ENCODE peak calls at places on chromosome 13, in nine cellular contexts. O is caudate nucleus, T is H7, D is cardiac fibroblast, H is Calu3, J is SW480, I is RWPE1, Q is RPMI7951, L is T-helper 2 cell. G is an unnamed sample.

GRCh38 chr13:112873851-112874750 is 94.9 kb upstream of the MCF2L start:
- DNase-seq in Q (peak; percentile 39), O (peak; percentile 42), D (peak; percentile 70), I (peak; percentile 34), T (peak; percentile 97), J (no peak), H (peak; percentile 61), L (no peak), G (peak; percentile 92)

GRCh38 chr13:23701191-23701590 is 131.0 kb downstream of the TNFRSF19 start:
- DNase-seq in H (no peak), J (no peak), I (no peak), T (no peak), O (no peak), D (no peak), Q (no peak), L (no peak), G (no peak)

GRCh38 chr13:22178878-22179277 is 508.0 kb downstream of the FGF9 start:
- DNase-seq in D (no peak), L (no peak), O (no peak), H (no peak), T (no peak), J (no peak), I (no peak), Q (no peak), G (no peak)

GRCh38 chr13:59566544-59566943 is 597.2 kb downstream of the DIAPH3 start:
- DNase-seq in I (no peak), L (no peak), Q (no peak), J (no peak), D (no peak), T (no peak), H (no peak), O (no peak), G (no peak)

GRCh38 chr13:109684084-109684835 is 102.1 kb downstream of the IRS2 start:
- DNase-seq in O (no peak), Q (no peak), D (no peak), T (no peak), L (no peak), I (no peak), J (no peak), H (no peak), G (no peak)

GRCh38 chr13:32878172-32878571 is 138.1 kb upstream of the KL start:
- DNase-seq in H (no peak), D (peak; percentile 41), I (peak; percentile 42), T (no peak), L (no peak), J (peak; percentile 39), Q (peak; percentile 10), O (no peak), G (no peak)

GRCh38 chr13:97810152-97810551 is 143.3 kb upstream of the IPO5 start:
- DNase-seq in I (peak; percentile 18), J (peak; percentile 21), D (peak; percentile 31), Q (peak; percentile 13), H (peak; percentile 2), T (no peak), L (no peak), O (no peak), G (no peak)

GRCh38 chr13:44755872-44756271 is 179.7 kb upstream of the TSC22D1 start:
- DNase-seq in L (no peak), O (no peak), Q (peak; percentile 86), T (no peak), D (peak; percentile 66), H (no peak), I (peak; percentile 41), J (peak; percentile 50), G (no peak)

GRCh38 chr13:42649761-42650289 is 75.9 kb downstream of the TNFSF11 start:
- DNase-seq in Q (no peak), J (no peak), I (no peak), L (no peak), O (no peak), H (no peak), D (no peak), T (no peak), G (no peak)

GRCh38 chr13:41649659-41650058 is 192.3 kb downstream of the RGCC start:
- DNase-seq in T (peak; percentile 23), D (peak; percentile 43), J (no peak), L (no peak), O (no peak), I (no peak), H (no peak), Q (peak; percentile 8), G (no peak)